ENCODE peak calls at places on chromosomes 13 and 19, in six cellular contexts. One of them, this sample, is unnamed. For H3K4me1, the result is how much of the 10 kb centered on the place peaks cover.

GRCh38 chr13:73672492-73672891 is 461.7 kb downstream of the KLF12 start:
- DNase-seq in astrocyte: peak
- DNase-seq in hepatocyte: peak
- DNase-seq in body of pancreas: no peak
- DNase-seq in heart left ventricle: no peak
- DNase-seq in cardiac muscle cell: no peak
- DNase-seq in this sample: no peak

GRCh38 chr19:19652482-19653295 is 9.2 kb upstream of the GMIP start:
- DNase-seq in astrocyte: no peak
- DNase-seq in hepatocyte: peak
- DNase-seq in body of pancreas: no peak
- DNase-seq in heart left ventricle: no peak
- DNase-seq in cardiac muscle cell: peak
- DNase-seq in this sample: no peak

GRCh38 chr19:16569609-16570320 is 2.5 kb downstream of the SLC35E1 start:
- DNase-seq in astrocyte: no peak
- DNase-seq in hepatocyte: no peak
- DNase-seq in body of pancreas: peak
- DNase-seq in heart left ventricle: no peak
- DNase-seq in cardiac muscle cell: no peak
- DNase-seq in this sample: no peak

GRCh38 chr19:50705422-50706019 is 14.1 kb downstream of the SHANK1 start:
- DNase-seq in astrocyte: no peak
- DNase-seq in hepatocyte: peak
- DNase-seq in body of pancreas: no peak
- DNase-seq in heart left ventricle: no peak
- DNase-seq in cardiac muscle cell: peak
- DNase-seq in this sample: peak

GRCh38 chr13:21413013-21413412 is 46.1 kb downstream of the ZDHHC20 start:
- DNase-seq in astrocyte: peak
- DNase-seq in hepatocyte: no peak
- DNase-seq in body of pancreas: no peak
- DNase-seq in heart left ventricle: no peak
- DNase-seq in cardiac muscle cell: no peak
- DNase-seq in this sample: no peak

GRCh38 chr13:68927387-68928026 is 1180.1 kb upstream of the ATXN8OS start:
- DNase-seq in astrocyte: peak
- DNase-seq in hepatocyte: peak
- DNase-seq in body of pancreas: no peak
- DNase-seq in heart left ventricle: no peak
- DNase-seq in cardiac muscle cell: no peak
- DNase-seq in this sample: peak

GRCh38 chr13:60583911-60584753 is 187.1 kb downstream of the TDRD3 start:
- DNase-seq in astrocyte: peak
- DNase-seq in hepatocyte: no peak
- DNase-seq in body of pancreas: no peak
- DNase-seq in heart left ventricle: no peak
- DNase-seq in cardiac muscle cell: peak
- DNase-seq in this sample: no peak

GRCh38 chr19:56834564-56835375 is 5.8 kb downstream of the PEG3 start:
- DNase-seq in astrocyte: no peak
- DNase-seq in hepatocyte: no peak
- DNase-seq in body of pancreas: no peak
- DNase-seq in heart left ventricle: no peak
- DNase-seq in cardiac muscle cell: no peak
- DNase-seq in this sample: peak

GRCh38 chr13:56755181-56755580 is 385.5 kb upstream of the PRR20A start:
- DNase-seq in astrocyte: no peak
- DNase-seq in hepatocyte: peak
- DNase-seq in body of pancreas: no peak
- DNase-seq in heart left ventricle: no peak
- DNase-seq in cardiac muscle cell: peak
- DNase-seq in this sample: peak

GRCh38 chr19:39160889-39161672 is 35.5 kb downstream of the PAK4 start:
- DNase-seq in astrocyte: peak
- DNase-seq in hepatocyte: no peak
- DNase-seq in body of pancreas: peak
- DNase-seq in heart left ventricle: no peak
- DNase-seq in cardiac muscle cell: peak
- DNase-seq in this sample: no peak

GRCh38 chr13:32783067-32783466 is 196.8 kb downstream of the PDS5B start:
- DNase-seq in astrocyte: peak
- DNase-seq in hepatocyte: no peak
- DNase-seq in body of pancreas: no peak
- DNase-seq in heart left ventricle: no peak
- DNase-seq in cardiac muscle cell: peak
- DNase-seq in this sample: no peak

GRCh38 chr13:23714672-23715071 is 144.5 kb downstream of the TNFRSF19 start:
- DNase-seq in astrocyte: no peak
- DNase-seq in hepatocyte: no peak
- DNase-seq in body of pancreas: no peak
- DNase-seq in heart left ventricle: no peak
- DNase-seq in cardiac muscle cell: no peak
- DNase-seq in this sample: no peak

GRCh38 chr19:13965377-13965896 is 13.1 kb downstream of the DCAF15 start:
- DNase-seq in astrocyte: no peak
- DNase-seq in hepatocyte: peak
- DNase-seq in body of pancreas: no peak
- DNase-seq in heart left ventricle: no peak
- DNase-seq in cardiac muscle cell: no peak
- DNase-seq in this sample: no peak

GRCh38 chr19:35267818-35268545 is 780 bp upstream of the USF2 start:
- DNase-seq in astrocyte: peak
- DNase-seq in hepatocyte: peak
- DNase-seq in body of pancreas: peak
- DNase-seq in heart left ventricle: peak
- DNase-seq in cardiac muscle cell: peak
- DNase-seq in this sample: peak

GRCh38 chr13:105979586-105979985 is 555.9 kb downstream of the EFNB2 start:
- DNase-seq in astrocyte: no peak
- DNase-seq in hepatocyte: peak
- DNase-seq in body of pancreas: peak
- DNase-seq in heart left ventricle: no peak
- DNase-seq in cardiac muscle cell: peak
- DNase-seq in this sample: no peak

GRCh38 chr19:48844472-48844871 is 8.2 kb upstream of the HSD17B14 start:
- DNase-seq in astrocyte: peak
- DNase-seq in hepatocyte: no peak
- DNase-seq in body of pancreas: no peak
- DNase-seq in heart left ventricle: no peak
- DNase-seq in cardiac muscle cell: peak
- DNase-seq in this sample: peak

GRCh38 chr19:33032218-33032781 is 32.4 kb downstream of the RHPN2 start:
- DNase-seq in astrocyte: no peak
- DNase-seq in hepatocyte: peak
- DNase-seq in body of pancreas: no peak
- DNase-seq in heart left ventricle: no peak
- DNase-seq in cardiac muscle cell: no peak
- DNase-seq in this sample: no peak

GRCh38 chr13:72507394-72508199 is 219.8 kb downstream of the MZT1 start:
- DNase-seq in astrocyte: no peak
- DNase-seq in hepatocyte: no peak
- DNase-seq in body of pancreas: no peak
- DNase-seq in heart left ventricle: no peak
- DNase-seq in cardiac muscle cell: peak
- DNase-seq in this sample: peak

GRCh38 chr19:19259741-19260140 is 13.4 kb downstream of the TM6SF2 start:
- DNase-seq in astrocyte: peak
- DNase-seq in hepatocyte: no peak
- DNase-seq in body of pancreas: no peak
- DNase-seq in heart left ventricle: no peak
- DNase-seq in cardiac muscle cell: peak
- DNase-seq in this sample: peak

GRCh38 chr19:17985037-17985818 is 18.3 kb downstream of the KCNN1 start:
- DNase-seq in astrocyte: no peak
- DNase-seq in hepatocyte: peak
- DNase-seq in body of pancreas: no peak
- DNase-seq in heart left ventricle: no peak
- DNase-seq in cardiac muscle cell: no peak
- DNase-seq in this sample: peak

GRCh38 chr19:29379257-29379986 is 146.4 kb upstream of the VSTM2B start:
- DNase-seq in astrocyte: no peak
- DNase-seq in hepatocyte: no peak
- DNase-seq in body of pancreas: no peak
- DNase-seq in heart left ventricle: no peak
- DNase-seq in cardiac muscle cell: no peak
- DNase-seq in this sample: no peak

GRCh38 chr13:93345642-93346220 is 119.1 kb downstream of the GPC6 start:
- DNase-seq in astrocyte: peak
- DNase-seq in hepatocyte: no peak
- DNase-seq in body of pancreas: no peak
- DNase-seq in heart left ventricle: no peak
- DNase-seq in cardiac muscle cell: no peak
- DNase-seq in this sample: no peak

GRCh38 chr19:6500837-6501739 is 1.0 kb downstream of the TUBB4A start:
- DNase-seq in astrocyte: no peak
- DNase-seq in hepatocyte: no peak
- DNase-seq in body of pancreas: no peak
- DNase-seq in heart left ventricle: no peak
- DNase-seq in cardiac muscle cell: no peak
- DNase-seq in this sample: no peak
- H3K4me3 ChIP-seq in astrocyte: no peak
- H3K4me3 ChIP-seq in hepatocyte: peak
- H3K4me3 ChIP-seq in body of pancreas: no peak
- H3K4me3 ChIP-seq in heart left ventricle: peak
- H3K4me3 ChIP-seq in cardiac muscle cell: peak
- H3K4me3 ChIP-seq in this sample: no peak

DNA sequence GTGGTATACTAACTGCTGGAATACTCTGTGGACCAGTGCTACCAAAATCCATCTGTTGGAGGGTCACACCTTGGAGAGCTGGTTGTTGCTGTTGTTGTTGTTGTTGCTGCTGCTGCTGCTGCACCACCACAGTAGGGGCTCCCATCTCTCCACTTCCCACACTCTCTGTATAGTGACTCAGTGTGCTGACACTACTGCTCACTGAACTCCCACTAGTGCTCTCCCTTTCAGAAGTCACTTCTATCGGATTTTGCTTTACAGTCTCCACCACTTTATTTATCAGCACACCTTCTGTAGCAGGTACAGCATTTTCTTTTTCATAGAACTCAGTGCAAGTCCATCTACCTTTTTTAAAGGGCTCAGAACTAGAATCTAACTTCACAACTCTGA is 1.7 kb downstream of the TSC22D1 start:
- DNase-seq in astrocyte: no peak
- DNase-seq in hepatocyte: no peak
- DNase-seq in body of pancreas: no peak
- DNase-seq in heart left ventricle: no peak
- DNase-seq in cardiac muscle cell: no peak
- DNase-seq in this sample: no peak
- H3K4me1 ChIP-seq in astrocyte: under half
- H3K4me1 ChIP-seq in hepatocyte: under half
- H3K4me1 ChIP-seq in body of pancreas: under half
- H3K4me1 ChIP-seq in heart left ventricle: half or more
- H3K4me1 ChIP-seq in cardiac muscle cell: under half
- H3K4me1 ChIP-seq in this sample: under half

DNA sequence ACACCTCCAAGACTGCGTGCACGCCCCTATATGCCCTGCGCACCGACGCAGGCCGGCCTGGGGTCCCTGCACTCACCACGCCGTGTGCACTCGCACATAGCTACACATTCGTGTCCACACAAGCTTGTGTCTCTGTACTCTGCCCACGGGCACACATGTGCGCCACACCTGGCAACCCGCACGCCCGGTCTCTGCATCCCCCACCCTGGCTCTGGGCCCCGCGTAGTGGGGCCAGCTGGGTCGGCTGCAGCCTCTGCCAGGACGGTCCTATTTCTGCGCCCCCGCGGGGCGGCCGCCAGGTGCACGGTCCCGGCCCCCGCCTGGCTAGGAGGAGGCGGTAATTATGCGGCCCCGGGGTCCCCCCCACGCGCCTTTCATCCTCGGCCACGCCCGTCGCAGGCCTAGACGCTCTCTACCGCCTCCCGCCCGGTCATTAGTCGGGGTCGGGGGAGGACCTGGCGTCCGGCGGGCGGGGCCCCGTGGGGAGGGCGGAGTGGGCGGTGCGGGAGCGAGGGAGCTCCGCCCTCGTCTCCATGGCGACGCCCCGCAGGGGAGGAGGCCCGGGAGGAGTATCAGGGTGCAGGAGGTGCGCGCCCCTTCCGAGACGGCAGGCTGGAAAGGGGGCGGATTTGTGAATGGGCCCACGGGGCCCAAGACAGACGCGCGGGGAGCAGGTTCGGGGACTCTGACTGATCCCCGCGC is 2.9 kb upstream of the CIRBP start:
- DNase-seq in astrocyte: peak
- DNase-seq in hepatocyte: peak
- DNase-seq in body of pancreas: peak
- DNase-seq in heart left ventricle: peak
- DNase-seq in cardiac muscle cell: peak
- DNase-seq in this sample: peak
- H3K4me3 ChIP-seq in astrocyte: peak
- H3K4me3 ChIP-seq in hepatocyte: peak
- H3K4me3 ChIP-seq in body of pancreas: peak
- H3K4me3 ChIP-seq in heart left ventricle: peak
- H3K4me3 ChIP-seq in cardiac muscle cell: peak
- H3K4me3 ChIP-seq in this sample: peak

DNA sequence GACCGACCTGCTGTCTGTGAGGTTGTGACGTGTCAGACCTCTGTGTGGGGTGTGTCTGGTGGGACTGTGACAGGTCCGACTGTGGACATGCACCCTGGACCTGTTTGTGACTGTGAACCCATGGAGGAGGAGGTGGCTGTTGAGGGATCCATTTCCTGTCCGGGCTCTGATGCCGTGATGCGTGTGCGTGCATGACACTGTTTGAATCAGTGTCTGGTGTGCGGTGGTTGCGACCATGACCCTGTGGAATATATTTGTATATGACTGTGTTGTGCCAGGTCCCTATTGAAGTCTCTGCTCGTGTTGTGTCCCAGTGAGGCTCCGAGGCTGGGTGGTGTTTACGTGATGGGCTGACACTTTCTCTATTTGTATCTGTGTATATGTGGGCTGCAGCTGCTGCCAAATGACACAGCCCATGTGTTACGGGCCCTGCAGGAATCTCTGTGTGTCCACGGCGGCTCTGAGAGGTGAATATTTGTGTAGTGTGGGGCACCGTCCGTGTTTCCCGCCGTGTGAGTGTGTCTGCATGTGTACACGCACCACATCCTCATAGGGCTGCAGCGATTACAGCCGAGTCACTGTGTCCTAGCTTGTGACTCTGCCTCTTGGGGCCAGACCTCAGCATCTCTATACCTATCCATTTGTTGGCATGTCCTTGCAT is 18.3 kb downstream of the CCDC97 start:
- DNase-seq in astrocyte: no peak
- DNase-seq in hepatocyte: no peak
- DNase-seq in body of pancreas: no peak
- DNase-seq in heart left ventricle: no peak
- DNase-seq in cardiac muscle cell: no peak
- DNase-seq in this sample: no peak
- H3K4me1 ChIP-seq in astrocyte: half or more
- H3K4me1 ChIP-seq in hepatocyte: under half
- H3K4me1 ChIP-seq in body of pancreas: under half
- H3K4me1 ChIP-seq in heart left ventricle: half or more
- H3K4me1 ChIP-seq in cardiac muscle cell: under half
- H3K4me1 ChIP-seq in this sample: under half

GRCh38 chr19:801861-802496 is 4.7 kb downstream of the PTBP1 start:
- DNase-seq in astrocyte: peak
- DNase-seq in hepatocyte: no peak
- DNase-seq in body of pancreas: no peak
- DNase-seq in heart left ventricle: peak
- DNase-seq in cardiac muscle cell: peak
- DNase-seq in this sample: no peak
- H3K4me3 ChIP-seq in astrocyte: peak
- H3K4me3 ChIP-seq in hepatocyte: no peak
- H3K4me3 ChIP-seq in body of pancreas: no peak
- H3K4me3 ChIP-seq in heart left ventricle: peak
- H3K4me3 ChIP-seq in cardiac muscle cell: no peak
- H3K4me3 ChIP-seq in this sample: no peak

GRCh38 chr19:3442487-3443071 is 37.7 kb downstream of the SMIM24 start:
- DNase-seq in astrocyte: no peak
- DNase-seq in hepatocyte: no peak
- DNase-seq in body of pancreas: no peak
- DNase-seq in heart left ventricle: no peak
- DNase-seq in cardiac muscle cell: no peak
- DNase-seq in this sample: no peak
- H3K4me1 ChIP-seq in astrocyte: under half
- H3K4me1 ChIP-seq in hepatocyte: under half
- H3K4me1 ChIP-seq in body of pancreas: under half
- H3K4me1 ChIP-seq in heart left ventricle: under half
- H3K4me1 ChIP-seq in cardiac muscle cell: under half
- H3K4me1 ChIP-seq in this sample: under half

This sample was measured in SJCRH30.